ENCODE peak calls at places on chromosomes 13 and 19, in four cellular contexts. Y is dorsolateral prefrontal cortex; A is kidney; H is activated CD4-positive, alpha-beta T cell treated with anti-CD3 and anti-CD28 coated beads for 48 hours. J is an unnamed sample.

GRCh38 chr19:53881482-53882390 is at the start of gene PRKCG:
- DNase-seq in Y (peak), A (peak), H (peak), J (peak)

GRCh38 chr19:8311461-8312260 is 3.5 kb upstream of the CD320 start:
- DNase-seq in Y (no peak), A (peak), H (no peak), J (peak)

GRCh38 chr13:109412232-109412935 is 374.0 kb downstream of the IRS2 start:
- DNase-seq in Y (peak), A (no peak), H (no peak), J (no peak)

GRCh38 chr19:48511800-48512503 is at the start of gene LMTK3:
- DNase-seq in Y (peak), A (peak), H (peak), J (peak)

GRCh38 chr13:113976711-113977684 is 3.1 kb upstream of the C13orf46 start:
- DNase-seq in Y (no peak), A (peak), H (no peak), J (peak)

GRCh38 chr13:99979453-99980200 is 2.0 kb upstream of the ZIC2 start:
- DNase-seq in Y (no peak), A (peak), H (no peak), J (no peak)

GRCh38 chr13:84118845-84119409 is 236.7 kb upstream of the SLITRK1 start:
- DNase-seq in Y (no peak), A (no peak), H (no peak), J (no peak)

GRCh38 chr19:52094526-52094925 is 1.0 kb downstream of the ZNF841 start:
- DNase-seq in Y (no peak), A (no peak), H (peak), J (no peak)

GRCh38 chr19:944171-944567 is 18.3 kb downstream of the ARID3A start:
- DNase-seq in Y (no peak), A (peak), H (no peak), J (no peak)

GRCh38 chr13:53138369-53139036 is 109.9 kb downstream of the OLFM4 start:
- DNase-seq in Y (no peak), A (no peak), H (no peak), J (no peak)

GRCh38 chr13:48258002-48258401 is 25.0 kb downstream of the ITM2B start:
- DNase-seq in Y (no peak), A (no peak), H (no peak), J (no peak)

GRCh38 chr19:56107626-56108351 is 13.3 kb downstream of the ZNF787 start:
- DNase-seq in Y (no peak), A (no peak), H (no peak), J (peak)

GRCh38 chr13:26964278-26965057 is 203.9 kb upstream of the GPR12 start:
- DNase-seq in Y (no peak), A (no peak), H (no peak), J (no peak)

GRCh38 chr13:66264976-66265375 is 965.2 kb downstream of the PCDH9 start:
- DNase-seq in Y (no peak), A (no peak), H (no peak), J (no peak)

GRCh38 chr13:110640591-110641029 is 25.3 kb downstream of the NAXD start:
- DNase-seq in Y (no peak), A (no peak), H (no peak), J (peak)

GRCh38 chr13:102558029-102558428 is 38.8 kb upstream of the TPP2 start:
- DNase-seq in Y (no peak), A (no peak), H (no peak), J (no peak)

GRCh38 chr13:90686438-90686837 is 661.0 kb upstream of the MIR17HG start:
- DNase-seq in Y (no peak), A (no peak), H (no peak), J (no peak)

GRCh38 chr13:35527451-35527850 is 51.0 kb upstream of the MAB21L1 start:
- DNase-seq in Y (no peak), A (peak), H (no peak), J (peak)

GRCh38 chr19:362154-362553 is 17.6 kb upstream of the MIER2 start:
- DNase-seq in Y (no peak), A (no peak), H (no peak), J (peak)

GRCh38 chr19:3412066-3412465 is 45.7 kb downstream of the NFIC start:
- DNase-seq in Y (no peak), A (no peak), H (no peak), J (no peak)

GRCh38 chr13:30785146-30785845 is 50.0 kb downstream of the ALOX5AP start:
- DNase-seq in Y (no peak), A (no peak), H (no peak), J (no peak)

GRCh38 chr13:110915874-110916670 is 1.2 kb upstream of the ANKRD10 start:
- DNase-seq in Y (no peak), A (no peak), H (no peak), J (no peak)

GRCh38 chr13:64278493-64278892 is 2862.8 kb upstream of the PCDH20 start:
- DNase-seq in Y (no peak), A (no peak), H (no peak), J (no peak)

GRCh38 chr19:6718741-6719539 is 1.5 kb downstream of the C3 start:
- DNase-seq in Y (no peak), A (peak), H (peak), J (no peak)

GRCh38 chr19:11382898-11383705 is 1.0 kb downstream of the EPOR start:
- DNase-seq in Y (no peak), A (peak), H (peak), J (peak)

GRCh38 chr19:56350416-56351045 is 35.9 kb upstream of the ZSCAN5A start:
- DNase-seq in Y (no peak), A (no peak), H (peak), J (no peak)

GRCh38 chr13:28655566-28655965 is 3.4 kb upstream of the POMP start:
- DNase-seq in Y (no peak), A (no peak), H (no peak), J (no peak)

GRCh38 chr19:41064974-41065569 is 23.2 kb upstream of the CYP2A13 start:
- DNase-seq in Y (no peak), A (no peak), H (no peak), J (no peak)

GRCh38 chr19:38736036-38736412 is 8.2 kb downstream of the CAPN12 start:
- DNase-seq in Y (no peak), A (peak), H (peak), J (peak)

GRCh38 chr13:100209857-100210580 is 121.1 kb downstream of the PCCA start:
- DNase-seq in Y (no peak), A (no peak), H (no peak), J (no peak)

GRCh38 chr19:39144487-39145071 is 19.0 kb downstream of the PAK4 start:
- DNase-seq in Y (no peak), A (peak), H (no peak), J (no peak)

GRCh38 chr13:86922936-86923335 is 748.2 kb upstream of the SLITRK5 start:
- DNase-seq in Y (no peak), A (no peak), H (no peak), J (no peak)

GRCh38 chr19:6059396-6059947 is 50.8 kb downstream of the RFX2 start:
- DNase-seq in Y (no peak), A (peak), H (no peak), J (no peak)

GRCh38 chr19:575527-576506 is 3.4 kb downstream of the BSG start:
- DNase-seq in Y (peak), A (peak), H (no peak), J (no peak)

GRCh38 chr19:7783991-7784421 is 21.0 kb downstream of the CLEC4M start:
- DNase-seq in Y (no peak), A (no peak), H (no peak), J (peak)

J was measured in spleen.